ENCODE peak calls at places on chromosomes 1 and 21, in four cellular contexts. F is HL-60, C is GM23338, D is A549. H is an unnamed sample.

GRCh38 chr21:32884062-32884461 is 112.5 kb upstream of the PAXBP1 start:
- DNase-seq in F (no peak), C (peak; percentile 59), D (no peak), H (no peak)

GRCh38 chr21:46064870-46065214 is 33.1 kb upstream of the COL6A2 start:
- DNase-seq in F (no peak), C (no peak), D (no peak), H (no peak)

GRCh38 chr1:231387770-231388669 is 34.1 kb downstream of the EGLN1 start:
- DNase-seq in F (no peak), C (no peak), D (no peak), H (no peak)

GRCh38 chr1:76285578-76286135 is 211.1 kb downstream of the ST6GALNAC3 start:
- DNase-seq in F (no peak), C (no peak), D (no peak), H (no peak)

GRCh38 chr1:25462732-25463131 is 32.0 kb downstream of the MACO1 start:
- DNase-seq in F (no peak), C (no peak), D (no peak), H (no peak)

GRCh38 chr1:209755926-209756607 is at the start of gene TRAF3IP3:
- DNase-seq in F (peak; percentile 58), C (no peak), D (no peak), H (no peak)

GRCh38 chr1:226975909-226976670 is 36.0 kb downstream of the COQ8A start:
- DNase-seq in F (no peak), C (no peak), D (no peak), H (no peak)

GRCh38 chr1:115184260-115184950 is 95.1 kb upstream of the TSPAN2 start:
- DNase-seq in F (no peak), C (no peak), D (no peak), H (no peak)

GRCh38 chr1:89126234-89126580 is 293 bp upstream of the GBP2 start:
- DNase-seq in F (no peak), C (no peak), D (no peak), H (peak; percentile 32)

GRCh38 chr1:43621386-43621785 is 28.6 kb upstream of the KDM4A start:
- DNase-seq in F (no peak), C (no peak), D (no peak), H (no peak)

GRCh38 chr1:2110738-2111673 is 60.8 kb downstream of the PRKCZ start:
- DNase-seq in F (no peak), C (no peak), D (no peak), H (no peak)

GRCh38 chr1:2111674-2112035 is 61.4 kb downstream of the PRKCZ start:
- DNase-seq in F (no peak), C (no peak), D (no peak), H (no peak)

GRCh38 chr1:2109581-2110021 is 59.4 kb downstream of the PRKCZ start:
- DNase-seq in F (no peak), C (no peak), D (no peak), H (no peak)

GRCh38 chr1:2108877-2109580 is 58.8 kb downstream of the PRKCZ start:
- DNase-seq in F (no peak), C (no peak), D (no peak), H (no peak)

DNA sequence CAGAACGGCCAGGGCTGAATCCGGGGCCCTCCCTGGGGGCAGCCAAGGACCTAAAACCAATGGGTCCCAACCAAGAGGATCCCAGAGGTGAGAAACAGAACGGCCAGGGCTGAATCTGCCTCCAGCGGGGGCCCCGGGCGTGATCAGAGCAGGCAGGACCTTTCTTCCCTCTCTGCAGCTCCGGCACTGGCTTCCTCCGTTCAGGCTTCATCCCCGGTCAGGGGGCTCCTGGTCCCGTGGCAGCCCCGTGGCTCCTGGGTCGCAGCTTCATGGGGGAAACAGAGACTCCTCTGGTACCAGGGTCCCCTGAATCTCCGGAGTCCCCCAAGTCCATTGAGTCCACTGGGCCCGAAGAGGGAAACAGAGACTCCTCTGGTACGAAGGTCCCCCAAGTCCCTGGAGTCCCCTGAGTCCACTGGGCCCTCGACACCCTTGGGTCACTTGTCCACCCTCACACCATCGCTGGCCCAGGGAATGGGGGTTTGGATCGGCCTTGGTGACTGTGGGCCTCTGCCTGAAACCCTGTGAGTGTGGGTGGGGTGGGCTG is 60.1 kb downstream of the PRKCZ start:
- DNase-seq in F (no peak), C (no peak), D (no peak), H (no peak)
- TF ChIP-seq REST in F (no peak), C (no peak), D (no peak), H (no peak)

DNA sequence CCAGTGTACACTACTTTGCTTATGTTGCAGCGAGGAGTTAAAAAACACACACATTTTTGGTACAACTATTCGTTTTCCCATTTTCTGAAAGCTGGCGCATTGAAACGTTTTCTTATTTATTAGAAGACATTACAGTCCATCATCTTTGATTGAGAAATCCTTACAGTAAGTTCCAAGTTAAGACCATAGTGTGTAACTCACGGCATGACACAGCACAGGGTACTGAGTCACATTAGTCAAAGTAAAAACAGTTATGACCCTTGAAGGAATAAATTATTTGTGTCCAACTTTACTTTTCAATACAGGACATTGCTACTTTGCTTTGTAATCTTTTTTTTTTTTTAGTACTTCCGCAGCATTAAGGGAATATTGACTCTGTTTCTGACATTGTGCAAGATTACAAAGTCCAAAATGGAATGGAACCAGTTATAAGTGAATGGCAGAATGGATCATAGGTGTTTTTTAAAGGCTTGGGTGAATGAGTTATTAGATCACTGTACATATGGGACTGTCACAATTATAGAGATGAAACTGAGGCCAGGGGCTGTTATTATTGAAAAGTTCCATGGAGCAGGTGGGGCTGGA is 11.7 kb downstream of the PTGFRN start:
- DNase-seq in F (no peak), C (no peak), D (no peak), H (no peak)
- TF ChIP-seq REST in F (no peak), C (no peak), D (no peak), H (no peak)

DNA sequence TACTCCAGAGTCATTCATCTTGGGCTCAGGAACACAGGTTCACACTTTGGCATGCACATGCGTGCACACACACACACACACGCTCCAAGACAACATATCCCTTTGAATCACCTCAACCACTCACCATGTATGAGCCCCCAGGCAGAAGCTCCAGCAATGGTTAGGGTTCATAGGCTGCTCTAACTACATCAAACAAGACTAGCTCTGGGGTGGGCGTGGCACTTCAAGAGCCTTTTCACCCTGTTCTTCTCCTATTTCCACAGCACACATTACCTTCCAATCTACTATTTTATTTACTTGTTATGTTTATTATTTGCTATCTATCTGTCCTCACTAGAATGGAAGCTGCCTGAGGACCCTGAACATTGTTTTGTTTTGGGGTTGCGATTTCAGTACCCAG is 28.7 kb downstream of the TRABD2B start:
- DNase-seq in F (no peak), C (no peak), D (no peak), H (no peak)
- TF ChIP-seq REST in F (no peak), C (no peak), D (no peak), H (no peak)

DNA sequence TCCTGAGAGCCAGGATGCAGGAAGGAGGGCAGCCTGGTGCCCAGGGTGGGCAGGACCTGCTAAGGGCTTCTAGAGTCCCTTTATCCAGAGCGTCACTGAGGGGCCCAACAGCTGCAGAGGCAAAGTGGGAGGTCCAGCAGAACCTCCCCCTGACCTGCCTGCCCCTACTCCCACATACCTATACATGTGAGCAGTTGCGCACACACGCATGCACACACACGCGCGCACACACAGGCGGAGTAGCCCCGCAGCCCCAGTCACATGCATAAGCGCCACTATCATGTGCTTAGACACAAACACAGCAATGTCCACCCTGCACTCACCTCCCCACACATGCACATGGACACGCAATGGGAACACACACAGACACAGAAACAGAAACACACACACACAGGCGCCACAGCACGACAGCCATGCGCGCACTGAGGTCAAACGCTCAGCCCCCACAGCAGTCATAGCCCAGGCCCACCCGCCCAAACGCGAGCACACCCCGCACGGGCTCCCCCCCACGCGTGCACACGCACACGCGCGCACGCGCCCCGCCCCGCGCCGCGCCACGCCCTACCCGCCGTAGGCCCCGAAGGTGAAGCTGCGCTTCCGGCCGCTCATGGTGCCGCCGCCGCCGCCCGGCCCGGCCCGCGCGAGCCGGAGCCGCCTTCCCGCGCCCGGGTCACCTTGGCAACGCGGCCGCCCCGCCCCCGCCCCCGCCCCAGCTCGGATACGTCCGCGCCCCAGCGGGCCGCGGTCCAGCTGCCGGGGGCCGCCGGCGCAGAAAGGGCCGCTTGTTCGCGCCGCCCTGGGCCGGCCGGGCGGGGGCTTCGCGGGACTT is 17.7 kb downstream of the RAP1GAP start:
- DNase-seq in F (no peak), C (peak; percentile 83), D (no peak), H (no peak)
- TF ChIP-seq REST in F (no peak), C (no peak), D (no peak), H (no peak)

GRCh38 chr1:93079685-93080141 is 630 bp downstream of the MTF2 start:
- DNase-seq in F (peak; percentile 51), C (peak; percentile 78), D (no peak), H (no peak)

GRCh38 chr1:93078935-93079654 is at the start of gene MTF2:
- DNase-seq in F (peak; percentile 96), C (peak; percentile 99), D (peak; percentile 73), H (peak; percentile 73)

GRCh38 chr1:93082313-93082712 is 3.2 kb downstream of the MTF2 start:
- DNase-seq in F (no peak), C (no peak), D (no peak), H (no peak)

GRCh38 chr1:93081716-93082115 is 2.6 kb downstream of the MTF2 start:
- DNase-seq in F (no peak), C (no peak), D (no peak), H (no peak)

DNA sequence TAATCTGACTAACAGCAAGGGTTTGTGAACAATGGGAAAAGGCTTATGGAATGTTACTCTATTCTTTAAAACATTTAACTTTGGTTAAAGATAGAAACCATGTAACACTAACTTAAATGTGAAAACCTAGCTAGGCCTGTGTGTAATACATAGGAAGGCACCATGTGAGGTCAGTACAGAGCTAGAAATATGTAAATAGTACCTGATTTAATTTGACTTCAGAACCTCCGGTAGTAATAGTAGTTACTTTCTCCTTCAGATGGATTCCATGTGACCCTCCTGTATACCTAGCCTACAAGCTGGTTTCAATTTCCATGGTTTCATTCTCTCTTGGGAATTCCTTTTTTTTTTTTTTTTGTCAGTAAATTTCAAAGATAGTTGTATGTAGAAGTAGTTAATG is 1.3 kb downstream of the MTF2 start:
- DNase-seq in F (peak; percentile 67), C (peak; percentile 73), D (peak; percentile 41), H (peak; percentile 56)
- TF ChIP-seq REST in F (no peak), C (no peak), D (no peak), H (no peak)

DNA sequence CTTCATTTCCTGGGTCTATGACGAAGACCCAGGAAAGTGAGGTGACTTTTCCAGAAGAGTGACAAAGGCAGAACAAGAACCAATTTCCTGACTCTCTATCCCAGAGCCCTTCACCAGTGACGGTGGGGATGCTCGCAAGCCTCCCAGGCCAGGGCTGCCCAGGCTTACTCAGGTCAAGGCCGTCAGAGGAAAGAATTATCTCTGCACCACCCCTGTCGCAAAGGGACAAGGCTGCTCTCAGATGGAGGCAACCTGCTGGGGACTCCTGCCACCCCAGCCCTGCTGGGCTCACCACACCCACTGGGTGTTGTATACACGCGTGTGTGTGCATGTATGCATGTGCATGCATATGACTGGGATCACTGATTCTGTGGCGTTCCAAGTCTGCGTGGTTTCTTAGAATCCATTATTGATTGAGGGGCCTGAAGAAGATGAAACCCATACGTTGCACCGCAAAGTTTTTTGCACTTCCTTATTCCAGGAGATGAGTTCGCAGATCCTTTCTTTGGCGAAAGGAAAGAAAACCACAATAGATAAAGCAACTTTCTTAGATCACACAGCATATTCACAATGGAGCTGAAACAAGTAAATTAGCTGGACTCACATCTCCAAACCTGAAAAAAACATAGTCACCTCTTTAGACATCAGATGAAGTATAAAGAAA is 255.8 kb downstream of the RHOU start:
- DNase-seq in F (peak; percentile 63), C (no peak), D (no peak), H (no peak)
- TF ChIP-seq REST in F (no peak), C (no peak), D (no peak), H (no peak)

DNA sequence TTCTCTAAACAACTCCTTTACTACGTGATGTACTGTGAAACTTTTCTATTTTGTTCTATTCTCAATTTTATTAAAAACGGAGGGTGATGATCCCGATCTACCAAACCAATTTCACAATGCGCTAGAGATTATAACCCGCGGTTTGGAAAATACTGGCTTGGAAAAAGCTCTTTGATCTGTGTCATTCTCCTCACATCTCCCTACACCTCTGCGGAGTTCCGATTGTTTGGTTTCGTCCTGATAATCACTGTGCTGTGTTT is 557 bp upstream of the ABCD3 start:
- DNase-seq in F (no peak), C (no peak), D (no peak), H (no peak)
- TF ChIP-seq REST in F (no peak), C (no peak), D (no peak), H (no peak)